ENCODE peak calls at places on chromosomes 11 and 22, in eight cellular contexts. E, J, H, K, T, Q, A and X are unnamed samples.

GRCh38 chr11:112697371-112697770 is 263.8 kb upstream of the NCAM1 start:
- DNase-seq in E (no peak), J (no peak), H (peak; percentile 54), K (no peak), T (no peak), Q (no peak), A (no peak), X (no peak)

GRCh38 chr22:45886502-45886901 is 90.5 kb downstream of the WNT7B start:
- DNase-seq in E (no peak), J (no peak), H (no peak), K (no peak), T (no peak), Q (no peak), A (no peak), X (no peak)

GRCh38 chr11:128302425-128303186 is 284.8 kb downstream of the ETS1 start:
- DNase-seq in E (no peak), J (no peak), H (no peak), K (no peak), T (no peak), Q (no peak), A (no peak), X (no peak)

GRCh38 chr22:49028111-49028510 is 799.6 kb downstream of the BRD1 start:
- DNase-seq in E (no peak), J (no peak), H (no peak), K (no peak), T (no peak), Q (no peak), A (no peak), X (peak; percentile 20)

GRCh38 chr22:45868586-45869443 is 108.1 kb downstream of the WNT7B start:
- DNase-seq in E (no peak), J (no peak), H (no peak), K (no peak), T (no peak), Q (no peak), A (no peak), X (no peak)

GRCh38 chr11:59668188-59668949 is 468 bp downstream of the PATL1 start:
- DNase-seq in E (peak; percentile 49), J (peak; percentile 19), H (no peak), K (peak; percentile 27), T (peak; percentile 1), Q (peak; percentile 77), A (peak; percentile 87), X (peak; percentile 58)

GRCh38 chr11:57456960-57457642 is 3.2 kb upstream of the RTN4RL2 start:
- DNase-seq in E (peak; percentile 52), J (no peak), H (peak; percentile 53), K (peak; percentile 90), T (peak; percentile 57), Q (peak; percentile 88), A (peak; percentile 98), X (peak; percentile 92)

GRCh38 chr11:15800121-15800800 is 556.1 kb downstream of the SOX6 start:
- DNase-seq in E (peak; percentile 86), J (no peak), H (no peak), K (peak; percentile 50), T (no peak), Q (peak; percentile 57), A (peak; percentile 89), X (peak; percentile 54)

GRCh38 chr11:11847082-11847481 is 5.3 kb downstream of the USP47 start:
- DNase-seq in E (no peak), J (no peak), H (no peak), K (no peak), T (no peak), Q (no peak), A (no peak), X (no peak)

GRCh38 chr11:111370902-111371578 is 8.0 kb downstream of the POU2AF1 start:
- DNase-seq in E (peak; percentile 88), J (no peak), H (no peak), K (no peak), T (no peak), Q (no peak), A (no peak), X (no peak)

GRCh38 chr11:63888170-63889086 is 28.5 kb downstream of the RCOR2 start:
- DNase-seq in E (peak; percentile 81), J (no peak), H (no peak), K (peak; percentile 76), T (peak; percentile 48), Q (peak; percentile 78), A (peak; percentile 89), X (peak; percentile 62)

GRCh38 chr11:47443028-47443700 is 5.8 kb downstream of the RAPSN start:
- DNase-seq in E (no peak), J (no peak), H (no peak), K (no peak), T (peak; percentile 36), Q (no peak), A (no peak), X (no peak)

GRCh38 chr22:46234851-46235437 is 15.1 kb downstream of the CDPF1 start:
- DNase-seq in E (no peak), J (no peak), H (no peak), K (no peak), T (no peak), Q (no peak), A (no peak), X (peak; percentile 28)

GRCh38 chr22:49031746-49032330 is 795.8 kb downstream of the BRD1 start:
- DNase-seq in E (no peak), J (no peak), H (no peak), K (no peak), T (no peak), Q (no peak), A (no peak), X (peak; percentile 19)

GRCh38 chr11:116687458-116688201 is 85.2 kb downstream of the BUD13 start:
- DNase-seq in E (no peak), J (no peak), H (no peak), K (no peak), T (no peak), Q (no peak), A (peak; percentile 75), X (no peak)